ENCODE peak calls at places on chromosomes 11 and 22, in seven cellular contexts. Y, V, U, F, E, N and Q are unnamed samples.

GRCh38 chr11:80669620-80670019 is 1228.8 kb upstream of the TENM4 start:
- DNase-seq in Y (no peak), V (no peak), U (no peak), F (no peak), E (no peak), N (no peak), Q (no peak)

GRCh38 chr11:103332409-103332808 is 223.2 kb downstream of the DYNC2H1 start:
- DNase-seq in Y (no peak), V (no peak), U (no peak), F (no peak), E (no peak), N (no peak), Q (no peak)

GRCh38 chr11:8352852-8353505 is 89.3 kb upstream of the LMO1 start:
- DNase-seq in Y (no peak), V (no peak), U (no peak), F (no peak), E (no peak), N (no peak), Q (no peak)

GRCh38 chr11:121452609-121453150 is at the start of gene SORL1-AS1:
- DNase-seq in Y (no peak), V (peak; percentile 41), U (no peak), F (no peak), E (peak; percentile 55), N (no peak), Q (no peak)

GRCh38 chr11:16611395-16612233 is 126.8 kb upstream of the C11orf58 start:
- DNase-seq in Y (no peak), V (no peak), U (no peak), F (no peak), E (no peak), N (no peak), Q (no peak)

GRCh38 chr22:32444068-32444467 is 20.2 kb downstream of the BPIFC start:
- DNase-seq in Y (peak; percentile 1), V (no peak), U (no peak), F (no peak), E (no peak), N (peak; percentile 15), Q (no peak)

GRCh38 chr11:81444306-81444705 is 1289.4 kb downstream of the FAM181B start:
- DNase-seq in Y (no peak), V (no peak), U (no peak), F (no peak), E (no peak), N (no peak), Q (no peak)

GRCh38 chr11:1028291-1028540 is 8.3 kb downstream of the MUC6 start:
- DNase-seq in Y (no peak), V (no peak), U (no peak), F (no peak), E (no peak), N (no peak), Q (no peak)

GRCh38 chr11:19344661-19345518 is 104.1 kb upstream of the E2F8 start:
- DNase-seq in Y (peak; percentile 65), V (no peak), U (peak; percentile 71), F (peak; percentile 53), E (no peak), N (peak; percentile 52), Q (no peak)

GRCh38 chr11:57499413-57499982 is 16.0 kb downstream of the SLC43A1 start:
- DNase-seq in Y (peak; percentile 99), V (no peak), U (peak; percentile 95), F (peak; percentile 95), E (no peak), N (peak; percentile 94), Q (peak; percentile 64)

GRCh38 chr11:36070215-36070976 is 126.5 kb downstream of the LDLRAD3 start:
- DNase-seq in Y (no peak), V (no peak), U (no peak), F (no peak), E (no peak), N (no peak), Q (no peak)

GRCh38 chr11:34904421-34904950 is 11.7 kb downstream of the APIP start:
- DNase-seq in Y (peak; percentile 19), V (no peak), U (no peak), F (no peak), E (no peak), N (no peak), Q (no peak)

GRCh38 chr11:34890089-34890488 is 26.1 kb downstream of the APIP start:
- DNase-seq in Y (peak; percentile 28), V (no peak), U (no peak), F (no peak), E (no peak), N (no peak), Q (no peak)

GRCh38 chr22:25081409-25081824 is 118.2 kb upstream of the CRYBB3 start:
- DNase-seq in Y (peak; percentile 39), V (peak; percentile 26), U (no peak), F (no peak), E (peak; percentile 40), N (peak; percentile 63), Q (no peak)

GRCh38 chr11:75244052-75244814 is 3.7 kb downstream of the TPBGL start:
- DNase-seq in Y (no peak), V (no peak), U (peak; percentile 13), F (no peak), E (no peak), N (no peak), Q (no peak)

GRCh38 chr11:112004389-112004788 is 20.8 kb upstream of the DLAT start:
- DNase-seq in Y (no peak), V (no peak), U (no peak), F (no peak), E (no peak), N (peak; percentile 53), Q (peak; percentile 22)

GRCh38 chr11:44744160-44744559 is 17.4 kb downstream of the TSPAN18 start:
- DNase-seq in Y (no peak), V (no peak), U (no peak), F (no peak), E (no peak), N (no peak), Q (no peak)

GRCh38 chr22:35020517-35020916 is 45.4 kb upstream of the ISX start:
- DNase-seq in Y (no peak), V (no peak), U (no peak), F (no peak), E (no peak), N (no peak), Q (no peak)

GRCh38 chr22:35022291-35022690 is 43.7 kb upstream of the ISX start:
- DNase-seq in Y (no peak), V (no peak), U (no peak), F (no peak), E (no peak), N (no peak), Q (no peak)

GRCh38 chr22:35021166-35021565 is 44.8 kb upstream of the ISX start:
- DNase-seq in Y (no peak), V (no peak), U (no peak), F (no peak), E (no peak), N (no peak), Q (no peak)

GRCh38 chr22:35023692-35024363 is 42.1 kb upstream of the ISX start:
- DNase-seq in Y (peak; percentile 55), V (peak; percentile 16), U (peak; percentile 60), F (peak; percentile 76), E (peak; percentile 38), N (peak; percentile 85), Q (peak; percentile 58)

GRCh38 chr22:35024364-35024692 is 41.6 kb upstream of the ISX start:
- DNase-seq in Y (no peak), V (no peak), U (no peak), F (no peak), E (no peak), N (no peak), Q (no peak)
- TF ChIP-seq CTCF in Y (no peak), V (peak; percentile 8), U (no peak), F (no peak), E (no peak), N (peak; percentile 18), Q (no peak)

GRCh38 chr11:122663056-122663740 is 7.7 kb downstream of the UBASH3B start:
- DNase-seq in Y (no peak), V (no peak), U (no peak), F (no peak), E (no peak), N (no peak), Q (no peak)

GRCh38 chr11:122664188-122664587 is 8.7 kb downstream of the UBASH3B start:
- DNase-seq in Y (no peak), V (no peak), U (no peak), F (no peak), E (no peak), N (no peak), Q (no peak)

GRCh38 chr11:122666743-122667142 is 11.2 kb downstream of the UBASH3B start:
- DNase-seq in Y (no peak), V (no peak), U (no peak), F (no peak), E (no peak), N (no peak), Q (no peak)

GRCh38 chr11:122663764-122664163 is 8.2 kb downstream of the UBASH3B start:
- DNase-seq in Y (no peak), V (no peak), U (no peak), F (no peak), E (no peak), N (no peak), Q (no peak)

GRCh38 chr11:122665882-122666281 is 10.4 kb downstream of the UBASH3B start:
- DNase-seq in Y (no peak), V (no peak), U (no peak), F (no peak), E (no peak), N (no peak), Q (no peak)
- TF ChIP-seq CTCF in Y (no peak), V (no peak), U (no peak), F (no peak), E (no peak), N (no peak), Q (no peak)

GRCh38 chr11:64947202-64947814 is 11.6 kb upstream of the GPHA2 start:
- DNase-seq in Y (peak; percentile 29), V (no peak), U (no peak), F (no peak), E (no peak), N (peak; percentile 30), Q (no peak)
- TF ChIP-seq CTCF in Y (peak; percentile 16), V (no peak), U (no peak), F (peak; percentile 24), E (no peak), N (no peak), Q (no peak)

GRCh38 chr11:79055866-79056632 is 384.8 kb downstream of the TENM4 start:
- DNase-seq in Y (peak; percentile 77), V (no peak), U (no peak), F (no peak), E (no peak), N (no peak), Q (no peak)
- TF ChIP-seq CTCF in Y (peak; percentile 15), V (no peak), U (no peak), F (no peak), E (no peak), N (no peak), Q (no peak)

GRCh38 chr11:120305286-120305685 is 19.8 kb upstream of the TLCD5 start:
- DNase-seq in Y (no peak), V (no peak), U (no peak), F (no peak), E (no peak), N (no peak), Q (no peak)

GRCh38 chr11:120306519-120307242 is 18.4 kb upstream of the TLCD5 start:
- DNase-seq in Y (peak; percentile 85), V (no peak), U (no peak), F (no peak), E (no peak), N (no peak), Q (no peak)

GRCh38 chr11:120304526-120304925 is 20.6 kb upstream of the TLCD5 start:
- DNase-seq in Y (no peak), V (no peak), U (no peak), F (no peak), E (no peak), N (no peak), Q (no peak)

GRCh38 chr11:120302001-120302805 is 22.9 kb upstream of the TLCD5 start:
- DNase-seq in Y (no peak), V (no peak), U (no peak), F (peak; percentile 91), E (no peak), N (no peak), Q (no peak)

GRCh38 chr11:120303004-120303637 is 22.0 kb upstream of the TLCD5 start:
- DNase-seq in Y (peak; percentile 89), V (peak; percentile 50), U (no peak), F (no peak), E (peak; percentile 47), N (peak; percentile 78), Q (peak; percentile 32)
- TF ChIP-seq CTCF in Y (peak; percentile 98), V (peak; percentile 91), U (peak; percentile 70), F (peak; percentile 90), E (peak; percentile 96), N (peak; percentile 87), Q (peak; percentile 76)